ENCODE peak calls at places on chromosomes 16 and 17, in nine cellular contexts. K is B cell; M is tibial artery; P is ELF-1; X is neuronal stem cell; A is stimulated activated CD4-positive, alpha-beta T cell treated with anti-CD3 and anti-CD28 coated beads, Interleukin-15, amount 100 ng/mL, for 24 hours; S is GM23248; F is lung; U is AG09319. B is an unnamed sample.

GRCh38 chr17:69669441-69670178 is 255.1 kb downstream of the MAP2K6 start:
- DNase-seq in P (no peak), M (no peak), U (no peak), X (no peak), K (no peak), F (no peak), A (no peak), S (no peak), B (no peak)

GRCh38 chr16:69542974-69543373 is 22.8 kb upstream of the NFAT5 start:
- DNase-seq in M (no peak), K (no peak), X (no peak), A (no peak), P (no peak), S (peak; percentile 38), F (no peak), U (no peak), B (no peak)

GRCh38 chr17:78394209-78394608 is 15.8 kb downstream of the PGS1 start:
- DNase-seq in S (no peak), F (no peak), M (no peak), K (no peak), U (no peak), P (no peak), A (no peak), X (no peak), B (no peak)

GRCh38 chr17:43434902-43435319 is 36.1 kb downstream of the ARL4D start:
- DNase-seq in F (no peak), M (no peak), K (no peak), S (no peak), U (no peak), A (no peak), P (no peak), X (no peak), B (no peak)

GRCh38 chr16:67977469-67978227 is 2.7 kb downstream of the DPEP3 start:
- DNase-seq in P (no peak), M (no peak), K (no peak), S (no peak), F (no peak), X (no peak), A (no peak), U (no peak), B (no peak)

GRCh38 chr17:29049541-29050150 is 6.7 kb downstream of the PIPOX start:
- DNase-seq in K (no peak), S (no peak), X (no peak), A (no peak), M (no peak), P (no peak), F (no peak), U (no peak), B (peak; percentile 22)

GRCh38 chr16:88635671-88636070 is 2.7 kb upstream of the IL17C start:
- DNase-seq in U (no peak), P (no peak), M (no peak), A (no peak), X (no peak), S (no peak), F (no peak), K (no peak), B (no peak)

GRCh38 chr16:77943770-77944169 is 78.6 kb upstream of the CLEC3A start:
- DNase-seq in S (no peak), A (no peak), P (no peak), F (no peak), X (no peak), U (no peak), M (no peak), K (no peak), B (no peak)

GRCh38 chr16:69396187-69397061 is 10.6 kb upstream of the TERF2 start:
- DNase-seq in X (peak; percentile 84), M (peak; percentile 80), P (peak; percentile 62), S (peak; percentile 97), K (peak; percentile 65), U (peak; percentile 91), F (peak; percentile 81), A (peak; percentile 80), B (peak; percentile 90)

GRCh38 chr16:1610071-1610840 is 1.6 kb downstream of the IFT140 start:
- DNase-seq in M (peak; percentile 93), F (peak; percentile 86), X (peak; percentile 96), P (peak; percentile 99), S (peak; percentile 96), U (peak; percentile 56), A (peak; percentile 93), K (peak; percentile 91), B (peak; percentile 87)

GRCh38 chr17:28710948-28711722 is 553 bp downstream of the PROCA1 start:
- DNase-seq in P (peak; percentile 97), K (peak; percentile 88), S (peak; percentile 94), M (peak; percentile 96), X (peak; percentile 93), U (peak; percentile 75), A (peak; percentile 94), F (peak; percentile 88), B (peak; percentile 95)

GRCh38 chr17:42554250-42555121 is 1.8 kb downstream of the HSD17B1 start:
- DNase-seq in M (peak; percentile 91), X (peak; percentile 86), F (peak; percentile 84), K (peak; percentile 89), P (peak; percentile 87), S (peak; percentile 83), A (peak; percentile 90), U (no peak), B (peak; percentile 87)

GRCh38 chr17:21677126-21677910 is 15.0 kb upstream of the KCNJ18 start:
- DNase-seq in K (no peak), F (no peak), S (no peak), P (no peak), X (no peak), U (no peak), M (no peak), A (no peak), B (no peak)

GRCh38 chr16:57316390-57317017 is 32.0 kb upstream of the PLLP start:
- DNase-seq in A (no peak), M (peak; percentile 90), P (no peak), X (no peak), K (no peak), F (no peak), S (peak; percentile 94), U (peak; percentile 81), B (peak; percentile 82)

GRCh38 chr17:71071041-71071440 is 901.7 kb downstream of the KCNJ2 start:
- DNase-seq in M (no peak), F (no peak), P (no peak), S (no peak), X (no peak), K (no peak), A (no peak), U (no peak), B (no peak)

GRCh38 chr17:68704897-68705296 is 103.7 kb upstream of the FAM20A start:
- DNase-seq in X (no peak), U (peak; percentile 79), S (peak; percentile 93), P (no peak), M (no peak), A (no peak), K (no peak), F (no peak), B (peak; percentile 82)

GRCh38 chr16:51407921-51408320 is 256.9 kb upstream of the SALL1 start:
- DNase-seq in P (no peak), F (no peak), K (no peak), A (no peak), M (no peak), U (no peak), S (peak; percentile 27), X (no peak), B (no peak)